ENCODE peak calls at places on chromosomes 5 and 9, in nine cellular contexts. X is HCT116; G is psoas muscle; Z is breast epithelium; Y is HepG2; O is CD8-positive, alpha-beta T cell; Q is brain microvascular endothelial cell; J is Panc1; D is hepatocyte. U is an unnamed sample.

GRCh38 chr9:126151031-126151670 is 175.5 kb upstream of the MVB12B start:
- DNase-seq in X (no peak), G (no peak), Z (no peak), Y (peak; percentile 72), O (no peak), Q (no peak), J (no peak), D (no peak), U (no peak)

GRCh38 chr5:38783011-38783551 is 62.7 kb upstream of the OSMR start:
- DNase-seq in X (no peak), G (no peak), Z (no peak), Y (peak; percentile 62), O (no peak), Q (peak; percentile 93), J (peak; percentile 97), D (peak; percentile 29), U (peak; percentile 46)

GRCh38 chr5:176560364-176560763 is 11.2 kb downstream of the CDHR2 start:
- DNase-seq in X (no peak), G (no peak), Z (no peak), Y (no peak), O (no peak), Q (no peak), J (no peak), D (no peak), U (no peak)

GRCh38 chr5:67073045-67073444 is 123.6 kb downstream of the CD180 start:
- DNase-seq in X (no peak), G (no peak), Z (no peak), Y (no peak), O (no peak), Q (no peak), J (no peak), D (peak; percentile 14), U (no peak)

GRCh38 chr5:127011151-127011550 is 19.2 kb downstream of the MARCHF3 start:
- DNase-seq in X (no peak), G (no peak), Z (no peak), Y (no peak), O (no peak), Q (peak; percentile 61), J (no peak), D (no peak), U (peak; percentile 71)

GRCh38 chr9:129230302-129230701 is 52.2 kb upstream of the IER5L start:
- DNase-seq in X (no peak), G (peak; percentile 3), Z (no peak), Y (no peak), O (no peak), Q (no peak), J (no peak), D (no peak), U (no peak)

GRCh38 chr9:93820667-93821306 is 134.4 kb downstream of the BARX1 start:
- DNase-seq in X (no peak), G (no peak), Z (no peak), Y (peak; percentile 37), O (no peak), Q (no peak), J (no peak), D (no peak), U (no peak)

GRCh38 chr5:119742311-119742710 is 113.0 kb downstream of the FAM170A start:
- DNase-seq in X (no peak), G (no peak), Z (no peak), Y (no peak), O (no peak), Q (no peak), J (no peak), D (no peak), U (peak; percentile 26)

GRCh38 chr9:124015661-124016131 is 4.1 kb downstream of the LHX2 start:
- DNase-seq in X (no peak), G (no peak), Z (no peak), Y (no peak), O (no peak), Q (no peak), J (no peak), D (no peak), U (no peak)

GRCh38 chr5:74477761-74478160 is 162.8 kb downstream of the ENC1 start:
- DNase-seq in X (no peak), G (no peak), Z (no peak), Y (no peak), O (no peak), Q (no peak), J (no peak), D (no peak), U (no peak)

GRCh38 chr5:137730331-137730730 is 5.6 kb downstream of the KLHL3 start:
- DNase-seq in X (no peak), G (no peak), Z (no peak), Y (no peak), O (no peak), Q (peak; percentile 28), J (no peak), D (no peak), U (peak; percentile 96)

GRCh38 chr9:84998639-84999038 is 329.1 kb downstream of the NTRK2 start:
- DNase-seq in X (no peak), G (no peak), Z (no peak), Y (no peak), O (no peak), Q (no peak), J (no peak), D (no peak), U (no peak)

GRCh38 chr5:98556707-98557106 is 216.8 kb upstream of the RGMB start:
- DNase-seq in X (no peak), G (no peak), Z (no peak), Y (no peak), O (no peak), Q (no peak), J (no peak), D (no peak), U (no peak)

DNA sequence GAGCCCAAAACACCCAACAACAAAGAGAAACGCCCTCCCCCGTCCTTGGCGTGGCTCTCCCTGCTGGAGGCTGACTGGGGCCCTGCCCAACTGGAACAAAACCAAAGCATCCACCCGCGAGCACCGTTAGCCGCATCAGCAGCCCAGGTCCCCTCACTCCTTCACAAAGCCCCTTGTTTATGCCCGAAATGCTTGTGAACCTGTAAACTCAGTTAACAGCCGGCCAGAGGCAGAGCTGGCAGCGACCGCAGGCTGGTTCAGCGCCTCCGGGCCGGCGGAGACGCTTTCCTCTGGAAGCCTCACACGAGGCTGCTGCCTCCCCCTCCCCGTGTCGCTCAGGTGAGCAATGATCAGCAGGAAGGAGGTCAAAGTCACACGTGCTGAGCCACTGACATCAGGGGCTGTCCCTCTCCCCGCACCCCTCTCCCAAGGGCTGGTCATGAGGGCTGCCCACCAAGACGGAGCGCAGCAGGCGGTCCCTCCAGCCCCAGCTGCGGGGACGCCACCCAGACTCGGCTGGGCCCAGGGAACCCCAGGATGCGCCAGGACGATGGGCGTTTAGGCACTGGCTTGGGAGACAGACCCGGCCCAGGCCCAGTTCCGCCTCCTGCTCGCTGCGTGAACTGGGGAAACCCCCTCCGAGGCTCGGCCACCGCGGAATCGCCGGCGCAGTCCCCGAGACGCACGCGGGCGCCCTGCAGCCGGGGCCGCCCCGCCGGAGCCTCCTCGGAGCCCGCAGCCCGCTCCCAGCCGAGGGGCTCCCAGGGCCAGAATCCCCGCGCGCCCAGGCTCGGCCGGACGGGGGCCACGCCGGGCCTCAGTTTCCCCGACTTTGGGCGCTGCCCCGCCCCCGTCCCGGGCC is 563 bp downstream of the SNAPC4 start:
- DNase-seq in X (no peak), G (peak; percentile 55), Z (no peak), Y (no peak), O (no peak), Q (peak; percentile 19), J (no peak), D (peak; percentile 67), U (peak; percentile 7)
- H3K36me3 ChIP-seq in X (peaks cover 48% of the 10 kb centered on the region), G (peaks cover 59% of the 10 kb centered on the region), Z (no peaks in the 10 kb centered on the region), Y (peaks cover 35% of the 10 kb centered on the region), O (peaks cover 23% of the 10 kb centered on the region), Q (peaks cover 52% of the 10 kb centered on the region), J (peaks cover under 1% of the 10 kb centered on the region), D (no peaks in the 10 kb centered on the region), U (peaks cover 38% of the 10 kb centered on the region)

GRCh38 chr5:7827602-7828001 is 23.3 kb downstream of the CFAP90 start:
- DNase-seq in X (no peak), G (no peak), Z (no peak), Y (no peak), O (no peak), Q (no peak), J (no peak), D (no peak), U (no peak)
- TF ChIP-seq CTCF in X (no peak), G (no peak), Z (no peak), Y (no peak), O (no peak), Q (no peak), J (no peak), D (no peak), U (no peak)

GRCh38 chr9:91422832-91423711 is 560 bp downstream of the NFIL3 start:
- DNase-seq in X (no peak), G (peak; percentile 80), Z (no peak), Y (peak; percentile 44), O (peak; percentile 21), Q (peak; percentile 58), J (no peak), D (peak; percentile 81), U (peak; percentile 59)

GRCh38 chr9:91425270-91425669 is 1.6 kb upstream of the NFIL3 start:
- DNase-seq in X (no peak), G (no peak), Z (no peak), Y (no peak), O (no peak), Q (no peak), J (no peak), D (no peak), U (no peak)

GRCh38 chr9:91426123-91426745 is 2.6 kb upstream of the NFIL3 start:
- DNase-seq in X (peak; percentile 51), G (no peak), Z (no peak), Y (peak; percentile 53), O (no peak), Q (peak; percentile 28), J (no peak), D (peak; percentile 52), U (peak; percentile 71)

GRCh38 chr9:91423785-91424402 is at the start of gene NFIL3:
- DNase-seq in X (no peak), G (peak; percentile 94), Z (peak; percentile 83), Y (peak; percentile 58), O (peak; percentile 54), Q (peak; percentile 49), J (no peak), D (peak; percentile 96), U (peak; percentile 41)

GRCh38 chr9:91424403-91425176 is 958 bp upstream of the NFIL3 start:
- DNase-seq in X (no peak), G (peak; percentile 93), Z (peak; percentile 83), Y (peak; percentile 48), O (peak; percentile 42), Q (peak; percentile 75), J (no peak), D (peak; percentile 93), U (peak; percentile 61)
- H3K4me3 ChIP-seq in X (peak overlapping the region; percentile 65), G (peak overlapping the region; percentile 92), Z (peak overlapping the region; percentile 86), Y (peak overlapping the region; percentile 93), O (peak overlapping the region; percentile 62), Q (peak overlapping the region; percentile 67), J (peak overlapping the region; percentile 71), D (peak overlapping the region; percentile 89), U (peak overlapping the region; percentile 72)

GRCh38 chr5:69270827-69271226 is 36.1 kb downstream of the CDK7 start:
- DNase-seq in X (no peak), G (no peak), Z (no peak), Y (no peak), O (no peak), Q (no peak), J (no peak), D (no peak), U (no peak)
- H3K36me3 ChIP-seq in X (peaks cover 23% of the 10 kb centered on the region), G (peaks cover 69% of the 10 kb centered on the region), Z (no peaks in the 10 kb centered on the region), Y (peaks cover 41% of the 10 kb centered on the region), O (peaks cover 11% of the 10 kb centered on the region), Q (peaks cover 35% of the 10 kb centered on the region), J (peaks cover 22% of the 10 kb centered on the region), D (no peaks in the 10 kb centered on the region), U (no peaks in the 10 kb centered on the region)

GRCh38 chr5:80686757-80687156 is 32.0 kb upstream of the DHFR start:
- DNase-seq in X (peak; percentile 2), G (no peak), Z (no peak), Y (peak; percentile 6), O (no peak), Q (no peak), J (no peak), D (no peak), U (peak; percentile 15)
- TF ChIP-seq CTCF in X (peak; percentile 31), G (no peak), Z (no peak), Y (no peak), O (peak; percentile 54), Q (peak; percentile 32), J (no peak), D (peak; percentile 59), U (no peak)

U was measured in bronchial epithelial cell.